ENCODE peak calls at places on chromosomes 6 and 20, in five cellular contexts. One of them, this sample, is unnamed.

GRCh38 chr6:88251261-88251660 is 85.1 kb upstream of the CNR1 start:
- DNase-seq in AG09309: no peak
- DNase-seq in BJ: no peak
- DNase-seq in CD4-positive, alpha-beta T cell: no peak
- DNase-seq in choroid plexus epithelial cell: no peak
- DNase-seq in this sample: no peak

GRCh38 chr6:57268294-57268640 is 46.2 kb upstream of the RAB23 start:
- DNase-seq in BJ: no peak
- DNase-seq in choroid plexus epithelial cell: no peak
- DNase-seq in CD4-positive, alpha-beta T cell: no peak
- DNase-seq in AG09309: no peak
- DNase-seq in this sample: no peak

GRCh38 chr6:137652961-137653697 is 158.9 kb upstream of the OLIG3 start:
- DNase-seq in CD4-positive, alpha-beta T cell: no peak
- DNase-seq in choroid plexus epithelial cell: no peak
- DNase-seq in BJ: no peak
- DNase-seq in AG09309: no peak
- DNase-seq in this sample: no peak

GRCh38 chr6:144090384-144090783 is 5.0 kb downstream of the SF3B5 start:
- DNase-seq in CD4-positive, alpha-beta T cell: no peak
- DNase-seq in choroid plexus epithelial cell: peak; percentile 5
- DNase-seq in AG09309: no peak
- DNase-seq in BJ: no peak
- DNase-seq in this sample: no peak

GRCh38 chr6:41767112-41767946 is 12.4 kb downstream of the FRS3 start:
- DNase-seq in choroid plexus epithelial cell: peak; percentile 70
- DNase-seq in BJ: peak; percentile 80
- DNase-seq in AG09309: peak; percentile 75
- DNase-seq in CD4-positive, alpha-beta T cell: no peak
- DNase-seq in this sample: no peak

GRCh38 chr6:30684386-30685156 is 1.9 kb downstream of the PPP1R18 start:
- DNase-seq in choroid plexus epithelial cell: peak; percentile 46
- DNase-seq in CD4-positive, alpha-beta T cell: peak; percentile 69
- DNase-seq in BJ: no peak
- DNase-seq in AG09309: no peak
- DNase-seq in this sample: no peak

GRCh38 chr6:33029297-33030184 is 20.1 kb upstream of the HLA-DOA start:
- DNase-seq in AG09309: no peak
- DNase-seq in choroid plexus epithelial cell: peak; percentile 49
- DNase-seq in BJ: no peak
- DNase-seq in CD4-positive, alpha-beta T cell: no peak
- DNase-seq in this sample: no peak

GRCh38 chr6:134732761-134733160 is 217.1 kb downstream of the ALDH8A1 start:
- DNase-seq in choroid plexus epithelial cell: no peak
- DNase-seq in BJ: no peak
- DNase-seq in CD4-positive, alpha-beta T cell: no peak
- DNase-seq in AG09309: no peak
- DNase-seq in this sample: no peak

GRCh38 chr6:168923171-168923570 is 330.5 kb downstream of the THBS2 start:
- DNase-seq in choroid plexus epithelial cell: no peak
- DNase-seq in AG09309: no peak
- DNase-seq in CD4-positive, alpha-beta T cell: no peak
- DNase-seq in BJ: no peak
- DNase-seq in this sample: no peak

GRCh38 chr6:90294614-90294988 is 2.0 kb downstream of the BACH2 start:
- DNase-seq in CD4-positive, alpha-beta T cell: peak; percentile 53
- DNase-seq in BJ: no peak
- DNase-seq in AG09309: no peak
- DNase-seq in choroid plexus epithelial cell: no peak
- DNase-seq in this sample: peak; percentile 36

GRCh38 chr20:44465001-44465560 is 10.6 kb upstream of the TTPAL start:
- DNase-seq in BJ: no peak
- DNase-seq in choroid plexus epithelial cell: no peak
- DNase-seq in CD4-positive, alpha-beta T cell: no peak
- DNase-seq in AG09309: no peak
- DNase-seq in this sample: no peak

GRCh38 chr20:3777726-3778629 is 3.3 kb downstream of the SPEF1 start:
- DNase-seq in CD4-positive, alpha-beta T cell: no peak
- DNase-seq in AG09309: no peak
- DNase-seq in BJ: no peak
- DNase-seq in choroid plexus epithelial cell: peak; percentile 35
- DNase-seq in this sample: peak; percentile 85

GRCh38 chr6:34273242-34273805 is 24.5 kb upstream of the SMIM29 start:
- DNase-seq in choroid plexus epithelial cell: peak; percentile 60
- DNase-seq in BJ: no peak
- DNase-seq in CD4-positive, alpha-beta T cell: no peak
- DNase-seq in AG09309: peak; percentile 8
- DNase-seq in this sample: no peak

GRCh38 chr20:62728781-62729300 is 20.2 kb downstream of the NTSR1 start:
- DNase-seq in AG09309: no peak
- DNase-seq in choroid plexus epithelial cell: no peak
- DNase-seq in BJ: no peak
- DNase-seq in CD4-positive, alpha-beta T cell: no peak
- DNase-seq in this sample: no peak

GRCh38 chr6:136782021-136782770 is 10.1 kb downstream of the MAP3K5 start:
- DNase-seq in BJ: no peak
- DNase-seq in CD4-positive, alpha-beta T cell: no peak
- DNase-seq in AG09309: no peak
- DNase-seq in choroid plexus epithelial cell: peak; percentile 80
- DNase-seq in this sample: no peak